ENCODE peak calls at places on chromosomes 2 and 18, in four cellular contexts. A is body of pancreas, O is BE2C, C is sigmoid colon. G is an unnamed sample. For H3K4me1 and H3K36me3, the result is how much of the 10 kb centered on the place peaks cover.

GRCh38 chr2:176080540-176081355 is 3.0 kb downstream of the EVX2 start:
- DNase-seq in A (no peak), O (no peak), C (peak), G (no peak)

GRCh38 chr2:111716901-111717635 is 166.9 kb downstream of the ANAPC1 start:
- DNase-seq in A (no peak), O (no peak), C (no peak), G (no peak)

GRCh38 chr2:23203383-23203782 is 181.6 kb upstream of the KLHL29 start:
- DNase-seq in A (no peak), O (no peak), C (no peak), G (no peak)

GRCh38 chr2:233202531-233202944 is 48.9 kb upstream of the ATG16L1 start:
- DNase-seq in A (no peak), O (no peak), C (no peak), G (no peak)

GRCh38 chr2:176324862-176325261 is 55.6 kb downstream of the MTX2 start:
- DNase-seq in A (no peak), O (no peak), C (no peak), G (no peak)

GRCh38 chr2:39320162-39320561 is 76.4 kb upstream of the CDKL4 start:
- DNase-seq in A (no peak), O (no peak), C (no peak), G (no peak)

GRCh38 chr2:16622399-16622968 is 43.1 kb downstream of the CYRIA start:
- DNase-seq in A (no peak), O (no peak), C (no peak), G (no peak)

GRCh38 chr18:48065601-48065995 is 135.1 kb upstream of the SMAD2 start:
- DNase-seq in A (no peak), O (no peak), C (no peak), G (no peak)

GRCh38 chr18:44592639-44593038 is 88.0 kb upstream of the SETBP1 start:
- DNase-seq in A (no peak), O (no peak), C (no peak), G (peak)

GRCh38 chr2:240512666-240513535 is 44.9 kb downstream of the ANKMY1 start:
- DNase-seq in A (no peak), O (no peak), C (peak), G (no peak)

GRCh38 chr18:59272971-59273935 is at the start of gene RAX:
- DNase-seq in A (no peak), O (peak), C (no peak), G (no peak)

GRCh38 chr2:53021285-53021684 is 746.3 kb upstream of the CHAC2 start:
- DNase-seq in A (no peak), O (no peak), C (no peak), G (no peak)

GRCh38 chr2:135709992-135710391 is 31.7 kb upstream of the UBXN4 start:
- DNase-seq in A (peak), O (peak), C (peak), G (peak)

GRCh38 chr2:24908316-24908937 is 11.6 kb downstream of the ADCY3 start:
- DNase-seq in A (no peak), O (no peak), C (no peak), G (no peak)

GRCh38 chr2:64698668-64699444 is 45.1 kb upstream of the SERTAD2 start:
- DNase-seq in A (no peak), O (no peak), C (no peak), G (no peak)
- H3K4me3 ChIP-seq in A (no peak), O (no peak), C (no peak), G (no peak)

GRCh38 chr2:1685078-1685956 is 59.0 kb downstream of the PXDN start:
- DNase-seq in A (no peak), O (no peak), C (no peak), G (peak)
- H3K4me1 ChIP-seq in A (under half), O (under half), C (under half), G (half or more)

GRCh38 chr2:669323-669722 is 7.9 kb downstream of the TMEM18 start:
- DNase-seq in A (no peak), O (no peak), C (no peak), G (no peak)

GRCh38 chr2:667332-668000 is 9.7 kb downstream of the TMEM18 start:
- DNase-seq in A (peak), O (no peak), C (no peak), G (no peak)

GRCh38 chr2:665340-666073 is 11.7 kb downstream of the TMEM18 start:
- DNase-seq in A (no peak), O (no peak), C (no peak), G (no peak)

GRCh38 chr2:664063-664462 is 13.1 kb downstream of the TMEM18 start:
- DNase-seq in A (no peak), O (no peak), C (no peak), G (no peak)

GRCh38 chr2:666441-666840 is 10.8 kb downstream of the TMEM18 start:
- DNase-seq in A (no peak), O (no peak), C (peak), G (no peak)
- H3K36me3 ChIP-seq in A (under half), O (under half), C (under half), G (half or more)

DNA sequence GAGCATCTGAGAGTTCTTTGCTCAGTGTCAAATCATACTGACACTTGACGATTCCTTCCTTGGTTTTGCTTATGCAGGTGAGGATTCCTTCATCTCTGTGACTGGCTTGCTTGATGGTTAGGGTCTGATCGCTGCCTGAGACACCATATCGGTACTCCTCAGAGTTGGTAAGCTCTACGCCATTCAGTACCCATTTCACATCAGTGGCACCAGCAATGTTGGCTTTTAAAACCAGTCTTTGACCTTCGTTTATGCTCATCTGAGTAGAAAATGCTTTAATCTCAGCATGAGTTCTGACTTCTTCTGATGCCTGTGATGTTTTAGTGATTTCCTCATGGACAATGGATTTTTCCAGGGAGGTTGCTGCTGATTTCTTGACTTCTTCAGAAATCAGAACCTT is 48.4 kb downstream of the PLEKHA3 start:
- DNase-seq in A (no peak), O (no peak), C (no peak), G (no peak)
- H3K4me3 ChIP-seq in A (no peak), O (no peak), C (no peak), G (no peak)

G was measured in SJCRH30.